ENCODE peak calls at places on chromosomes 6 and 20, in ten cellular contexts. R is B cell, X is cardiac muscle cell, F is neural progenitor cell, P is psoas muscle, Y is fibroblast of pulmonary artery, G is SK-N-SH, D is adrenal gland, Q is AG10803, C is AG04450. W is an unnamed sample.

GRCh38 chr6:3651698-3652229 is 99.7 kb downstream of the PXDC1 start:
- DNase-seq in R (no peak), X (no peak), F (no peak), P (no peak), Y (no peak), G (no peak), D (no peak), Q (no peak), C (no peak), W (no peak)

GRCh38 chr6:71421611-71422010 is 133.0 kb downstream of the OGFRL1 start:
- DNase-seq in R (no peak), X (no peak), F (no peak), P (no peak), Y (no peak), G (no peak), D (no peak), Q (no peak), C (no peak), W (no peak)

GRCh38 chr6:11202513-11203305 is 29.8 kb downstream of the NEDD9 start:
- DNase-seq in R (no peak), X (peak), F (peak), P (no peak), Y (no peak), G (no peak), D (no peak), Q (peak), C (no peak), W (no peak)

GRCh38 chr6:159836294-159837140 is 36.4 kb downstream of the PNLDC1 start:
- DNase-seq in R (no peak), X (peak), F (no peak), P (peak), Y (peak), G (no peak), D (no peak), Q (no peak), C (no peak), W (no peak)

GRCh38 chr6:110256366-110256765 is 76.1 kb downstream of the CDC40 start:
- DNase-seq in R (no peak), X (no peak), F (no peak), P (no peak), Y (no peak), G (no peak), D (no peak), Q (no peak), C (no peak), W (no peak)

GRCh38 chr20:34522969-34523871 is 7.0 kb downstream of the DYNLRB1 start:
- DNase-seq in R (peak), X (peak), F (peak), P (peak), Y (peak), G (peak), D (peak), Q (peak), C (peak), W (peak)

GRCh38 chr20:17966432-17967312 is 1.9 kb downstream of the SNX5 start:
- DNase-seq in R (peak), X (peak), F (no peak), P (no peak), Y (peak), G (peak), D (no peak), Q (peak), C (no peak), W (peak)

GRCh38 chr20:503048-503737 is 40.4 kb downstream of the CSNK2A1 start:
- DNase-seq in R (no peak), X (no peak), F (no peak), P (no peak), Y (no peak), G (no peak), D (no peak), Q (no peak), C (no peak), W (no peak)

GRCh38 chr6:150409576-150410066 is 40.8 kb downstream of the IYD start:
- DNase-seq in R (peak), X (peak), F (no peak), P (peak), Y (peak), G (no peak), D (peak), Q (no peak), C (no peak), W (no peak)

GRCh38 chr20:36632487-36633284 is 13.3 kb downstream of the SLA2 start:
- DNase-seq in R (no peak), X (no peak), F (peak), P (no peak), Y (no peak), G (no peak), D (no peak), Q (no peak), C (no peak), W (no peak)

GRCh38 chr6:80489911-80490635 is 383.6 kb downstream of the BCKDHB start:
- DNase-seq in R (no peak), X (no peak), F (no peak), P (no peak), Y (no peak), G (no peak), D (no peak), Q (no peak), C (no peak), W (no peak)

GRCh38 chr20:19750907-19751636 is 7.0 kb upstream of the RIN2 start:
- DNase-seq in R (peak), X (no peak), F (no peak), P (no peak), Y (no peak), G (peak), D (no peak), Q (no peak), C (no peak), W (peak)

GRCh38 chr6:3438190-3439167 is 18.4 kb downstream of the SLC22A23 start:
- DNase-seq in R (no peak), X (peak), F (no peak), P (peak), Y (peak), G (no peak), D (no peak), Q (peak), C (peak), W (no peak)

GRCh38 chr6:136582702-136583471 is 32.7 kb upstream of the MAP7 start:
- DNase-seq in R (no peak), X (peak), F (no peak), P (no peak), Y (peak), G (peak), D (no peak), Q (peak), C (peak), W (no peak)

GRCh38 chr20:1417273-1417672 is 24.4 kb upstream of the FKBP1A start:
- DNase-seq in R (no peak), X (peak), F (no peak), P (no peak), Y (peak), G (no peak), D (no peak), Q (peak), C (no peak), W (no peak)

GRCh38 chr6:1404066-1404712 is 14.8 kb downstream of the FOXF2 start:
- DNase-seq in R (no peak), X (peak), F (no peak), P (no peak), Y (no peak), G (no peak), D (no peak), Q (no peak), C (no peak), W (no peak)

GRCh38 chr20:62411479-62412193 is 4.6 kb upstream of the CABLES2 start:
- DNase-seq in R (no peak), X (no peak), F (no peak), P (no peak), Y (no peak), G (no peak), D (no peak), Q (no peak), C (no peak), W (no peak)

GRCh38 chr20:62408640-62409039 is 1.6 kb upstream of the CABLES2 start:
- DNase-seq in R (no peak), X (no peak), F (no peak), P (no peak), Y (no peak), G (no peak), D (no peak), Q (no peak), C (no peak), W (no peak)

GRCh38 chr20:62409086-62409853 is 2.2 kb upstream of the CABLES2 start:
- DNase-seq in R (no peak), X (no peak), F (no peak), P (no peak), Y (no peak), G (no peak), D (no peak), Q (no peak), C (no peak), W (no peak)

GRCh38 chr20:62410742-62411478 is 3.8 kb upstream of the CABLES2 start:
- DNase-seq in R (no peak), X (no peak), F (no peak), P (no peak), Y (no peak), G (no peak), D (no peak), Q (no peak), C (no peak), W (no peak)

GRCh38 chr20:62409935-62410741 is 3.1 kb upstream of the CABLES2 start:
- DNase-seq in R (peak), X (peak), F (peak), P (peak), Y (peak), G (peak), D (peak), Q (peak), C (no peak), W (peak)
- TF ChIP-seq CTCF in R (peak), X (peak), F (peak), P (peak), Y (peak), G (peak), D (peak), Q (peak), C (peak), W (peak)

GRCh38 chr6:133835901-133836300 is 53.0 kb upstream of the TCF21 start:
- DNase-seq in R (no peak), X (peak), F (no peak), P (no peak), Y (peak), G (no peak), D (no peak), Q (peak), C (no peak), W (no peak)

GRCh38 chr6:133834472-133835170 is 54.3 kb upstream of the TCF21 start:
- DNase-seq in R (no peak), X (no peak), F (no peak), P (no peak), Y (no peak), G (no peak), D (no peak), Q (no peak), C (no peak), W (no peak)

GRCh38 chr6:133833905-133834304 is 55.0 kb upstream of the TCF21 start:
- DNase-seq in R (no peak), X (peak), F (no peak), P (no peak), Y (peak), G (no peak), D (no peak), Q (no peak), C (no peak), W (no peak)

GRCh38 chr6:133843098-133843497 is 45.8 kb upstream of the TCF21 start:
- DNase-seq in R (no peak), X (no peak), F (no peak), P (no peak), Y (no peak), G (no peak), D (no peak), Q (no peak), C (no peak), W (no peak)

DNA sequence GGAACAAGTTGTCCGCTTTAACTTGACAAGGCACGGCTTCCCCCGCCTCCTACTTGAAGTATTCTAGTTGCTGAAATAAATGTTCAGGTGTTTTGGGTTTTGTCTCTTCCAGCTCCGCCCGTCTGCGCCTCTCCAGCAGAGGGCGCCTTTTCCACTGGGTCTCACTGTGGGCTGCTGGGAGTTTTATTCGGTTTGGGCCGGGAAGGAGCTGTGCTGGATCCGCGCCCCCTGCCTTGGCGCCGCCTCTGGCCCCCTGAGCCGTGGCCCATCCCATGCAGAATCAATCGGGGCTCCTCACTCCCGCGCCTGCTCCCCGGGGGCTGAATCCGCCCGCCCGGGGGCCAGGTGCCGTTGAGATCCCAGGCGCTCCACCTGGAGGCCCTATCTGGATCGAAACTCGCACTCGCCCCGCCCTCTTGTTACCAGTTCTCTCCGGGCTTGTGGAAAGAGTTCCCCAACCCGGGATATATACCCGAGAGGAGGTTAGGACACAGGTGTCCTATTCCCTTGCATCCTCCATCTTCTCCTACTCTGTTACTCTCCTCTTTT is 51.0 kb upstream of the TCF21 start:
- DNase-seq in R (peak), X (peak), F (peak), P (peak), Y (peak), G (peak), D (peak), Q (peak), C (no peak), W (peak)
- TF ChIP-seq CTCF in R (peak), X (peak), F (peak), P (peak), Y (peak), G (peak), D (peak), Q (peak), C (peak), W (peak)

DNA sequence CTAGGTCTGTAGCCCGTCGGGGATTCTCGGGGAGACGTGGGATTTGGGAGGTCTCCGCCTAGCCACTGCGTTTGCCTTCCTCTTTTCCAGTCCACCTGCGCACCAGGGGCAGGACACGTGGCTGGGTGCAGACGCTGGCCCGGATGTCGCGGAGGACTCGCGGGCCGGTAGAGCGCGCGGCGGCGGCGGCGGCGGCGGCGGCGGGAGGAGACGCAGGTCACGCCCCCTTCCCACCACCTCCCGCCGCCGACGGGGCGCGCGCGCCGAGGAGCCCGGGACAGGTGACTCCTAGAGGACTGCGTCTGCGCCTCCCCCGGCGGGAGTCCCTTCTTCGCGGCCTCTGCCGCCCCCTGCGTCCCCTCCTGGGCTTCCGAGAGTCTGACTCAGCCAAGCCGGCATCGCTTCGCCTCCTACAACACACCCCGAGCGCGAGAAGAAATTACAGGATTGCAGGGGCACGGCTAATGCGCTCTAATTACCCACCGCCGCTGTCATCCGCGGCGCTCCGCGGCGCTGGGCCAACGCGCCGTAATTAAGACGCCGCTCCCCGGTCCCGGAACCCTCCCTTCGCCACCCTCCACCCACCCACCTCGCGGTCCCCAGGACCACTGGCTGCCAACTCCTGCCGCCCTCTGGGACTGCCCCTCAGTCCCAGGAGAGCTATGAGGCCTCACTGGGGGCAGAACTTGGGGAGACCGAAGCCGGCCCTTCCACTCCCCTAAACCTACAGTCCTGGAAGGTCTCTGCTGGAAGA is 124.5 kb downstream of the MRPL14 start:
- DNase-seq in R (peak), X (peak), F (peak), P (peak), Y (no peak), G (peak), D (peak), Q (no peak), C (no peak), W (peak)
- TF ChIP-seq CTCF in R (no peak), X (peak), F (peak), P (peak), Y (peak), G (no peak), D (no peak), Q (peak), C (peak), W (peak)

DNA sequence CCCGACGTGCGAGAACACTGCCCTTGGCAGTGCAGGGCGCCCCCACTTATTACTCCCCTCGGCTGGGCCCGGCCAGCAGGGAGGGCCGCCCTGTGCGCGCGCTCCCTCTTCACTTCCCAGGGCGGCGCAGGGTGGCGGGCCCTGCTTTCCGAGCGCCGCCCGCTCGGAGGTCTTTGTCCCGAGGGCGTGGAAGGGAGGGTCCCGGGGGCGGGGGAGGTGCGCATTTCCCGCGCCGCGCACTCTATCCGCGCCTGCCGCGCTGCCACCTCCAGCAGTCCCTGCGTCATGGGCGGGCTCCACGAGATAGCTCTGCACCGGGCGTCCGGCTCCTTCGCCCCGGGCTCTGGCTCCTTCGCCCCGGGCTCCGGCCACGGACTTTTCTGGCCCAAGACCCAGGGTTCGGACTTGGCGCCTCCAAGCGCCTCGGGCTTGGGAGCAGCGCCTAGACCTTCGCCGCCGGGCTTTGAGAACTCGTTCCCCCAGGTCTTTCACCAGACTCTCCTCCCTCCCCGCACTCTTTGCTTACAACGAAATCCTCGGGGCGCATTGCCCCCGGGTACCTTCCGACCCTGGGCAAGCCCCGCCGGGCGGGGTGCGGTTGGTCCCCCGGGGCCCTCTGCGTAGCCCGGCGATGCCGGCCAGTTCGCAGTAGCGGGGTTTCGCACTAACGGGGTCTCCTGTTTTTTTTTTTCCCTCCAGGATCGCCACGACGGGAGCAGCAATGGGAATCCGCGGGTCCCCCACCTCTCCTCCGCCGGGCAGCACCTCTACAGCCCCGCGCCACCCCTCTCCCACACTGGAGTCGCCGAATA is 1.6 kb downstream of the TFAP2C start:
- DNase-seq in R (peak), X (no peak), F (peak), P (no peak), Y (no peak), G (peak), D (no peak), Q (peak), C (no peak), W (peak)
- TF ChIP-seq CTCF in R (no peak), X (no peak), F (peak), P (no peak), Y (no peak), G (no peak), D (peak), Q (no peak), C (no peak), W (no peak)

GRCh38 chr6:36722365-36722764 is 24.7 kb downstream of the RAB44 start:
- DNase-seq in R (no peak), X (no peak), F (no peak), P (no peak), Y (no peak), G (no peak), D (no peak), Q (no peak), C (no peak), W (no peak)

GRCh38 chr6:36725581-36725980 is 28.0 kb downstream of the RAB44 start:
- DNase-seq in R (no peak), X (no peak), F (no peak), P (peak), Y (no peak), G (no peak), D (no peak), Q (no peak), C (no peak), W (no peak)

GRCh38 chr6:36722879-36723278 is 25.3 kb downstream of the RAB44 start:
- DNase-seq in R (no peak), X (no peak), F (no peak), P (peak), Y (no peak), G (no peak), D (no peak), Q (no peak), C (no peak), W (no peak)

GRCh38 chr6:36727491-36728021 is 29.9 kb downstream of the RAB44 start:
- DNase-seq in R (no peak), X (peak), F (no peak), P (peak), Y (peak), G (no peak), D (no peak), Q (peak), C (no peak), W (no peak)

DNA sequence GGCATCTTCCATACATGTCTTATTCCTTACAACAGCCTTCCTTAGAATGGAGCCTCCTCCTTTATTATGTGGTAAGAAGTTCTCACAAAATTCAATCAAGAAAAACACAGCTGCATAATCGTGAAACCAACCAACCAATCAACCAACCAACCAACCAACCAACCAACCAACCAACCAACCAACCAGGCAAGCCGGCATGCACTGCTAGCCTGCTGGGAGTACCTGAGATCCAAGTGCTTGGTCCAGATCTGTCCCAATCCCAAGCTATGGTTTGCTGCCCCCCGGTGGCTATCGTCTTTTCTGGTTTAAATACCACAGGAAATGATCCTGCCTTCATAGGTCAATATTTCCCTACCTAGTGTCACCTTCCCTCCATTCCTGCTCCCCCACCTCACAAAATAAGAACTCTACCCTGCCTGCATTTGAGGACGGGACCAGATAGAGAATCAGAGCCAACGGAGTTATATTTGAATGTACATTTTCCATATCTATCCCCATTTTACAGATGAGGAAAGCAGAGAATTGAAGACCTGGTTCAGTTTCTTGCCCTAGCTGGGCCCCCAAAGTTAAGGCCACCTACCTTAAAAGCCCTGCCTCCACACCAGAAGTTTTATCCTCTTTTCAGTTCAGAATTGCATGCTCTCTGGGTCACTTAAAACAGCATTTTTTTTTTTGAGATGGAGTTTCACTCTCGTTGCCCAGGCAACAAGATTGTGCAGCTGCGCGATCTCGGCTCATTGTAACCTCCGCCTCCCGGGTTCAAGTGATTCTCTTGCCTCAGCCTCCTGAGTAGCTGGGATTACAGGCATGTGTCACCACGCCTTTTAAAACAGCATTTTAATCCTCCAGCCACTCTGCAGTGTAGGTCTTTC is 27.1 kb downstream of the RAB44 start:
- DNase-seq in R (no peak), X (peak), F (peak), P (peak), Y (peak), G (peak), D (peak), Q (peak), C (peak), W (peak)
- TF ChIP-seq CTCF in R (peak), X (peak), F (peak), P (peak), Y (peak), G (peak), D (peak), Q (peak), C (peak), W (peak)

GRCh38 chr20:64068381-64069208 is 5.6 kb downstream of the TCEA2 start:
- DNase-seq in R (no peak), X (no peak), F (no peak), P (no peak), Y (no peak), G (no peak), D (no peak), Q (no peak), C (no peak), W (no peak)

GRCh38 chr20:64070244-64070993 is 7.4 kb downstream of the TCEA2 start:
- DNase-seq in R (no peak), X (no peak), F (no peak), P (no peak), Y (no peak), G (no peak), D (no peak), Q (no peak), C (no peak), W (no peak)

GRCh38 chr20:64069209-64069613 is 6.2 kb downstream of the TCEA2 start:
- DNase-seq in R (no peak), X (no peak), F (no peak), P (no peak), Y (no peak), G (no peak), D (no peak), Q (no peak), C (no peak), W (no peak)

GRCh38 chr20:64071341-64072332 is 7.7 kb downstream of the RGS19 start:
- DNase-seq in R (no peak), X (no peak), F (no peak), P (no peak), Y (no peak), G (no peak), D (no peak), Q (no peak), C (no peak), W (no peak)

GRCh38 chr20:64069614-64070243 is 6.7 kb downstream of the TCEA2 start:
- DNase-seq in R (no peak), X (peak), F (peak), P (no peak), Y (peak), G (peak), D (no peak), Q (no peak), C (no peak), W (peak)
- TF ChIP-seq CTCF in R (peak), X (peak), F (peak), P (peak), Y (peak), G (peak), D (peak), Q (peak), C (peak), W (peak)